ENCODE peak calls at places on chromosomes 5 and 9, in eight cellular contexts. One of them, this sample, is unnamed.

GRCh38 chr5:111116550-111116949 is 24.4 kb downstream of the WDR36 start:
- DNase-seq in activated naive CD4-positive, alpha-beta T cell: no peak
- DNase-seq in left ventricle myocardium inferior: no peak
- DNase-seq in stimulated activated CD4-positive, alpha-beta T cell treated with anti-CD3 and anti-CD28 coated beads, Interleukin-2, amount 100 ng/mL, for 24 hours: no peak
- DNase-seq in spleen: no peak
- DNase-seq in lower leg skin: no peak
- DNase-seq in occipital lobe: no peak
- DNase-seq in mesendoderm: no peak
- DNase-seq in this sample: peak

GRCh38 chr5:112126982-112127381 is 292.1 kb downstream of the EPB41L4A start:
- DNase-seq in activated naive CD4-positive, alpha-beta T cell: no peak
- DNase-seq in left ventricle myocardium inferior: no peak
- DNase-seq in stimulated activated CD4-positive, alpha-beta T cell treated with anti-CD3 and anti-CD28 coated beads, Interleukin-2, amount 100 ng/mL, for 24 hours: no peak
- DNase-seq in spleen: no peak
- DNase-seq in lower leg skin: no peak
- DNase-seq in occipital lobe: no peak
- DNase-seq in mesendoderm: no peak
- DNase-seq in this sample: no peak

GRCh38 chr9:26725573-26725972 is 167.0 kb downstream of the CAAP1 start:
- DNase-seq in activated naive CD4-positive, alpha-beta T cell: no peak
- DNase-seq in left ventricle myocardium inferior: no peak
- DNase-seq in stimulated activated CD4-positive, alpha-beta T cell treated with anti-CD3 and anti-CD28 coated beads, Interleukin-2, amount 100 ng/mL, for 24 hours: no peak
- DNase-seq in spleen: no peak
- DNase-seq in lower leg skin: peak
- DNase-seq in occipital lobe: no peak
- DNase-seq in mesendoderm: no peak
- DNase-seq in this sample: no peak

GRCh38 chr5:136032564-136032963 is 3.8 kb downstream of the TGFBI start:
- DNase-seq in activated naive CD4-positive, alpha-beta T cell: no peak
- DNase-seq in left ventricle myocardium inferior: no peak
- DNase-seq in stimulated activated CD4-positive, alpha-beta T cell treated with anti-CD3 and anti-CD28 coated beads, Interleukin-2, amount 100 ng/mL, for 24 hours: no peak
- DNase-seq in spleen: peak
- DNase-seq in lower leg skin: no peak
- DNase-seq in occipital lobe: no peak
- DNase-seq in mesendoderm: no peak
- DNase-seq in this sample: no peak

GRCh38 chr9:123776856-123777560 is 152.9 kb downstream of the DENND1A start:
- DNase-seq in activated naive CD4-positive, alpha-beta T cell: no peak
- DNase-seq in left ventricle myocardium inferior: no peak
- DNase-seq in stimulated activated CD4-positive, alpha-beta T cell treated with anti-CD3 and anti-CD28 coated beads, Interleukin-2, amount 100 ng/mL, for 24 hours: no peak
- DNase-seq in spleen: no peak
- DNase-seq in lower leg skin: no peak
- DNase-seq in occipital lobe: no peak
- DNase-seq in mesendoderm: peak
- DNase-seq in this sample: no peak

GRCh38 chr9:126791406-126792230 is 13.2 kb upstream of the ZBTB43 start:
- DNase-seq in activated naive CD4-positive, alpha-beta T cell: no peak
- DNase-seq in left ventricle myocardium inferior: no peak
- DNase-seq in stimulated activated CD4-positive, alpha-beta T cell treated with anti-CD3 and anti-CD28 coated beads, Interleukin-2, amount 100 ng/mL, for 24 hours: no peak
- DNase-seq in spleen: no peak
- DNase-seq in lower leg skin: peak
- DNase-seq in occipital lobe: no peak
- DNase-seq in mesendoderm: peak
- DNase-seq in this sample: no peak

GRCh38 chr5:14017904-14018303 is 73.4 kb upstream of the DNAH5 start:
- DNase-seq in activated naive CD4-positive, alpha-beta T cell: no peak
- DNase-seq in left ventricle myocardium inferior: no peak
- DNase-seq in stimulated activated CD4-positive, alpha-beta T cell treated with anti-CD3 and anti-CD28 coated beads, Interleukin-2, amount 100 ng/mL, for 24 hours: no peak
- DNase-seq in spleen: no peak
- DNase-seq in lower leg skin: no peak
- DNase-seq in occipital lobe: no peak
- DNase-seq in mesendoderm: no peak
- DNase-seq in this sample: no peak

GRCh38 chr5:109805472-109805871 is 115.7 kb downstream of the MAN2A1 start:
- DNase-seq in activated naive CD4-positive, alpha-beta T cell: no peak
- DNase-seq in left ventricle myocardium inferior: no peak
- DNase-seq in stimulated activated CD4-positive, alpha-beta T cell treated with anti-CD3 and anti-CD28 coated beads, Interleukin-2, amount 100 ng/mL, for 24 hours: no peak
- DNase-seq in spleen: no peak
- DNase-seq in lower leg skin: no peak
- DNase-seq in occipital lobe: no peak
- DNase-seq in mesendoderm: peak
- DNase-seq in this sample: no peak

GRCh38 chr5:35780236-35780635 is 76.5 kb upstream of the IL7R start:
- DNase-seq in activated naive CD4-positive, alpha-beta T cell: peak
- DNase-seq in left ventricle myocardium inferior: no peak
- DNase-seq in stimulated activated CD4-positive, alpha-beta T cell treated with anti-CD3 and anti-CD28 coated beads, Interleukin-2, amount 100 ng/mL, for 24 hours: peak
- DNase-seq in spleen: no peak
- DNase-seq in lower leg skin: no peak
- DNase-seq in occipital lobe: no peak
- DNase-seq in mesendoderm: no peak
- DNase-seq in this sample: no peak

GRCh38 chr9:4366649-4367330 is 66.9 kb upstream of the GLIS3 start:
- DNase-seq in activated naive CD4-positive, alpha-beta T cell: no peak
- DNase-seq in left ventricle myocardium inferior: no peak
- DNase-seq in stimulated activated CD4-positive, alpha-beta T cell treated with anti-CD3 and anti-CD28 coated beads, Interleukin-2, amount 100 ng/mL, for 24 hours: peak
- DNase-seq in spleen: no peak
- DNase-seq in lower leg skin: no peak
- DNase-seq in occipital lobe: peak
- DNase-seq in mesendoderm: peak
- DNase-seq in this sample: no peak

GRCh38 chr5:1285883-1286291 is 9.0 kb downstream of the TERT start:
- DNase-seq in activated naive CD4-positive, alpha-beta T cell: no peak
- DNase-seq in left ventricle myocardium inferior: no peak
- DNase-seq in stimulated activated CD4-positive, alpha-beta T cell treated with anti-CD3 and anti-CD28 coated beads, Interleukin-2, amount 100 ng/mL, for 24 hours: no peak
- DNase-seq in spleen: peak
- DNase-seq in lower leg skin: no peak
- DNase-seq in occipital lobe: no peak
- DNase-seq in mesendoderm: no peak
- DNase-seq in this sample: no peak